ENCODE peak calls at places on chromosomes 12 and 14, in ten cellular contexts. C is mucosa of descending colon, D is GM23248, I is H7, Q is upper lobe of right lung, T is IMR-90, X is stomach, Z is gastrocnemius medialis, G is mesendoderm, L is cardiac muscle cell. W is an unnamed sample.
A peak's percentile ranks its signal among the peaks of the same experiment; 100 is the strongest.

GRCh38 chr14:102221026-102221425 is 81.3 kb downstream of the WDR20 start:
- DNase-seq in G (peak; percentile 68), T (peak; percentile 44), C (no peak), X (no peak), L (no peak), Z (no peak), D (peak; percentile 73), I (peak; percentile 77), Q (no peak), W (no peak)

GRCh38 chr14:66992776-66993175 is 196.5 kb upstream of the GARIN2 start:
- DNase-seq in Q (no peak), C (no peak), T (no peak), D (no peak), I (no peak), X (no peak), Z (no peak), G (no peak), L (no peak), W (no peak)

GRCh38 chr12:8890313-8891084 is 23.8 kb upstream of the PHC1 start:
- DNase-seq in Z (peak; percentile 18), L (peak; percentile 68), D (peak; percentile 60), Q (no peak), T (peak; percentile 22), I (peak; percentile 81), C (no peak), X (peak; percentile 51), G (peak; percentile 78), W (no peak)

GRCh38 chr14:22163051-22163450 is 426.0 kb downstream of the DAD1 start:
- DNase-seq in X (no peak), I (no peak), C (no peak), Q (no peak), T (peak; percentile 45), D (peak; percentile 4), L (no peak), Z (no peak), G (peak; percentile 22), W (no peak)

GRCh38 chr14:104855532-104856090 is 9.5 kb upstream of the CEP170B start:
- DNase-seq in G (no peak), L (no peak), X (no peak), I (no peak), T (no peak), D (no peak), Z (no peak), C (no peak), Q (peak; percentile 52), W (no peak)

GRCh38 chr12:19436931-19437330 is 2.4 kb upstream of the AEBP2 start:
- DNase-seq in D (no peak), C (no peak), Q (no peak), I (no peak), T (no peak), X (no peak), Z (no peak), L (no peak), G (no peak), W (no peak)

GRCh38 chr12:79895041-79895440 is 39.9 kb downstream of the PPP1R12A start:
- DNase-seq in Z (no peak), Q (no peak), T (no peak), L (no peak), C (no peak), I (no peak), X (no peak), G (no peak), D (peak; percentile 41), W (no peak)

GRCh38 chr12:58877243-58877743 is 43.0 kb downstream of the LRIG3 start:
- DNase-seq in D (peak; percentile 81), X (peak; percentile 76), I (no peak), L (peak; percentile 50), C (no peak), G (no peak), T (peak; percentile 100), Q (no peak), Z (no peak), W (no peak)

GRCh38 chr12:41361791-41362190 is 173.7 kb downstream of the PDZRN4 start:
- DNase-seq in Q (no peak), T (no peak), Z (no peak), D (no peak), C (no peak), I (no peak), G (peak; percentile 15), X (no peak), L (no peak), W (no peak)

GRCh38 chr12:121784460-121784859 is 9.0 kb downstream of the RHOF start:
- DNase-seq in T (peak; percentile 93), X (no peak), Q (no peak), D (peak; percentile 95), G (no peak), I (no peak), C (no peak), Z (no peak), L (peak; percentile 83), W (no peak)

GRCh38 chr12:109772622-109773321 is 59.1 kb downstream of the FAM222A start:
- DNase-seq in Z (no peak), T (no peak), C (no peak), D (peak; percentile 19), L (no peak), Q (peak; percentile 38), G (no peak), I (peak; percentile 32), X (no peak), W (no peak)

GRCh38 chr14:102779574-102780315 is 2.5 kb downstream of the TRAF3 start:
- DNase-seq in Z (no peak), I (peak; percentile 32), L (peak; percentile 53), X (no peak), C (no peak), T (peak; percentile 33), G (no peak), D (no peak), Q (no peak), W (no peak)

GRCh38 chr12:132677492-132677891 is 9.7 kb downstream of the POLE start:
- DNase-seq in L (no peak), Z (no peak), X (no peak), Q (no peak), T (no peak), C (no peak), I (no peak), D (no peak), G (no peak), W (no peak)

GRCh38 chr12:83039413-83039812 is 352.7 kb downstream of the TMTC2 start:
- DNase-seq in D (no peak), C (no peak), I (no peak), T (no peak), G (no peak), X (no peak), Z (no peak), Q (no peak), L (no peak), W (no peak)

GRCh38 chr14:34498684-34499412 is 36.8 kb upstream of the SPTSSA start:
- DNase-seq in G (peak; percentile 38), D (peak; percentile 34), C (no peak), T (peak; percentile 22), I (peak; percentile 31), L (peak; percentile 34), Z (no peak), X (peak; percentile 53), Q (no peak), W (no peak)

GRCh38 chr12:28585146-28585545 is 394.9 kb downstream of the CCDC91 start:
- DNase-seq in Q (no peak), X (no peak), L (no peak), Z (no peak), I (no peak), D (no peak), C (no peak), T (no peak), G (no peak), W (no peak)

GRCh38 chr14:51925980-51926379 is 63.4 kb upstream of the RTRAF start:
- DNase-seq in T (no peak), X (no peak), L (no peak), G (no peak), C (no peak), Q (no peak), I (no peak), D (no peak), Z (no peak), W (no peak)
- H3K36me3 ChIP-seq in T (peaks cover 2% of the 10 kb centered on the region), X (no peaks in the 10 kb centered on the region), L (no peaks in the 10 kb centered on the region), G (no peaks in the 10 kb centered on the region), C (no peaks in the 10 kb centered on the region), Q (no peaks in the 10 kb centered on the region), I (no peaks in the 10 kb centered on the region), D (no peaks in the 10 kb centered on the region), Z (no peaks in the 10 kb centered on the region), W (no peaks in the 10 kb centered on the region)

DNA sequence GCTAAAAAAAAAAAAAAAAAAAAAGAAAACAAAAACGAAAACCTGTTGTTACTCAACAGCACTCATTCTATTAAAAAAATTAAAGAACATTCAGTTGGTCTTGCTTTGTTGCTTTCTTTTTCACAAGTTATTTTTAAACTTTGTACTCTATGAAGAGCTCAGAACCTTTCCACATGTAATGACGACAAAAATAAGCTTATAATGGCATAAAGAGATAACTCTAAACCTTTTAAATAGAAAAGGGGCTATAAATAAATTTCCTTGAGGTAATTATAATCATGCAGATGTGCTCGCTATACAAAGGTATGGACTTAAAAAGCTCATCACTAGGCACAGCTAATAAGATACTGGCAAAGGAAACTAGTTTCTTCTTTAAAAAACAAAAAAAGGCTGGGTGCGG is 13.4 kb downstream of the NR2C1 start:
- DNase-seq in L (no peak), T (no peak), I (no peak), Z (no peak), D (no peak), Q (no peak), X (no peak), C (no peak), G (no peak), W (no peak)
- H3K36me3 ChIP-seq in L (peaks cover 62% of the 10 kb centered on the region), T (peaks cover 21% of the 10 kb centered on the region), I (peaks cover 21% of the 10 kb centered on the region), Z (peaks cover 8% of the 10 kb centered on the region), D (peaks cover 51% of the 10 kb centered on the region), Q (peaks cover 90% of the 10 kb centered on the region), X (peaks cover 98% of the 10 kb centered on the region), C (peaks cover 12% of the 10 kb centered on the region), G (peaks cover 2% of the 10 kb centered on the region), W (peaks cover 77% of the 10 kb centered on the region)

DNA sequence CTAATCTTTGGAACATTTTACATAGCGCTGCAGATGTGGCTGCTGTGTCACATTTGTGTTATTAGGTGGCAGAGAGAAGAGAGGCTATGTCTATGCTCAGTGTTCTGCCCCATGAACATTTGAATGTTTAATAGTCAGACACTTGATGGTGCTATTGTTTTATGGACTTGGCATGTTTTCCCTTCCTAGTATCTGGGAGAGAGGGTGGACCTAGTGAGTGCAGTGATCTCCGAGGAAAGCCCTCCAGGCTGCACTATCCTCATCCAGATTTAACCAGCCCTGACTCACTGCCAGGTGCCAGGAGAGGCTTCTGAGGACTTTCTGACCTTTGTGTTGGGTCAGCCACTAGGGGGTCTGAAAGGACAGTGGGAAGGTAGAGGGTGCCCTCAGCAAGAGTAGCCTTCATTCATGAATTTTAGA is 24.3 kb downstream of the ZFC3H1 start:
- DNase-seq in Z (no peak), G (peak; percentile 63), T (no peak), Q (no peak), I (peak; percentile 18), X (no peak), D (peak; percentile 17), C (no peak), L (no peak), W (no peak)
- H3K36me3 ChIP-seq in Z (no peaks in the 10 kb centered on the region), G (peaks cover 2% of the 10 kb centered on the region), T (peaks cover 46% of the 10 kb centered on the region), Q (peaks cover 99% of the 10 kb centered on the region), I (peaks cover 26% of the 10 kb centered on the region), X (peaks cover 91% of the 10 kb centered on the region), D (peaks cover 85% of the 10 kb centered on the region), C (peaks cover 6% of the 10 kb centered on the region), L (peaks cover 83% of the 10 kb centered on the region), W (peaks cover 79% of the 10 kb centered on the region)

DNA sequence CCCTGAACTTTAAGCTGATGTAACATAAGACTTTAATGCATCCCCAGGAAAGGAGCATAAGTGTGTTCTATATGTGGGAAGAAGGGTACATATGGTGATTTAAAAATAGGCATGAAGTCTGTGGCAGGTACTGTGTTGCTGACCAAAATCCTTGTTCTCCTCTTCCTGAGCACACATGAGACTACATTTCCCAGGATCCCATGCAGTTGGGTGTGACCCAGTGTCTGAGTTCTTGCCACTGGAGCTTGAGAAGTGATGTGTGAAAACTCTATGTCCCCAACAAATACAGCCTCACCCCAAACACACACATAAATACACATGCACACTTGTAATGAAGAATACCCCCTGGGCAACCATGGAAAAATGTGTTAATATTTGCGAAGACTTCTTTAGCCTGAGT is 8.5 kb upstream of the SMIM10L1 start:
- DNase-seq in Z (no peak), T (no peak), C (no peak), I (no peak), X (no peak), G (peak; percentile 40), Q (no peak), L (no peak), D (peak; percentile 4), W (no peak)
- H3K36me3 ChIP-seq in Z (no peaks in the 10 kb centered on the region), T (peaks cover 13% of the 10 kb centered on the region), C (no peaks in the 10 kb centered on the region), I (peaks cover 3% of the 10 kb centered on the region), X (peaks cover 10% of the 10 kb centered on the region), G (no peaks in the 10 kb centered on the region), Q (peaks cover 6% of the 10 kb centered on the region), L (no peaks in the 10 kb centered on the region), D (no peaks in the 10 kb centered on the region), W (no peaks in the 10 kb centered on the region)